ENCODE peak calls at places on chromosome 5, in seven cellular contexts. K is stimulated activated CD4-positive, alpha-beta T cell treated with anti-CD3 and anti-CD28 coated beads, Interleukin-4, amount 100 ng/mL, for 48 hours; R is CD8-positive, alpha-beta memory T cell; S is tibial artery; L is effector memory CD8-positive, alpha-beta T cell; Q is endothelial cell of umbilical vein; H is AML-193. G is an unnamed sample.

GRCh38 chr5:91865920-91866319 is 482.8 kb upstream of the ARRDC3 start:
- DNase-seq in H (no peak), S (no peak), Q (no peak), L (no peak), R (no peak), K (no peak), G (no peak)

GRCh38 chr5:154421868-154422267 is 23.9 kb upstream of the SAP30L start:
- DNase-seq in Q (peak; percentile 33), R (no peak), H (no peak), S (no peak), L (no peak), K (no peak), G (no peak)

GRCh38 chr5:54278031-54278830 is 32.1 kb downstream of the ARL15 start:
- DNase-seq in L (no peak), S (no peak), H (no peak), R (no peak), Q (no peak), K (no peak), G (no peak)

GRCh38 chr5:177003649-177004048 is 2.9 kb downstream of the UIMC1 start:
- DNase-seq in L (no peak), Q (peak; percentile 49), K (no peak), S (no peak), R (no peak), H (no peak), G (no peak)

GRCh38 chr5:176784218-176785165 is 25.9 kb upstream of the UNC5A start:
- DNase-seq in K (no peak), S (no peak), H (no peak), R (no peak), Q (peak; percentile 74), L (no peak), G (no peak)

GRCh38 chr5:119274767-119275130 is 81.1 kb upstream of the TNFAIP8 start:
- DNase-seq in K (no peak), R (no peak), H (peak; percentile 29), S (no peak), L (no peak), Q (peak; percentile 79), G (no peak)

GRCh38 chr5:150651382-150651781 is 9.7 kb upstream of the MYOZ3 start:
- DNase-seq in R (no peak), Q (no peak), L (no peak), S (no peak), K (no peak), H (no peak), G (no peak)

GRCh38 chr5:172107606-172108005 is 80.4 kb downstream of the STK10 start:
- DNase-seq in H (no peak), Q (no peak), S (no peak), R (no peak), L (no peak), K (no peak), G (no peak)

GRCh38 chr5:144390133-144390532 is 219.5 kb downstream of the KCTD16 start:
- DNase-seq in H (no peak), K (no peak), R (no peak), Q (peak; percentile 3), L (no peak), S (no peak), G (no peak)

GRCh38 chr5:88660326-88660946 is 222.5 kb downstream of the MEF2C start:
- DNase-seq in H (no peak), L (no peak), S (no peak), Q (no peak), R (no peak), K (no peak), G (no peak)

GRCh38 chr5:175689147-175689991 is 31.5 kb downstream of the HRH2 start:
- DNase-seq in Q (no peak), L (no peak), R (no peak), S (peak; percentile 78), H (peak; percentile 91), K (no peak), G (no peak)

GRCh38 chr5:28468121-28468520 is 1429.7 kb upstream of the CDH9 start:
- DNase-seq in S (no peak), K (no peak), L (no peak), R (no peak), Q (no peak), H (no peak), G (no peak)

GRCh38 chr5:177433658-177434217 is 7.3 kb downstream of the GRK6 start:
- DNase-seq in K (no peak), R (no peak), Q (no peak), H (no peak), L (no peak), S (no peak), G (no peak)

GRCh38 chr5:60633336-60633735 is 66.6 kb downstream of the DEPDC1B start:
- DNase-seq in R (no peak), K (no peak), H (no peak), L (no peak), S (no peak), Q (peak; percentile 46), G (no peak)

GRCh38 chr5:181281077-181281983 is 20.4 kb upstream of the TRIM52 start:
- DNase-seq in Q (no peak), K (no peak), R (no peak), S (no peak), H (no peak), L (no peak), G (peak; percentile 67)

GRCh38 chr5:93421498-93421897 is 159.5 kb downstream of the NR2F1-AS1 start:
- DNase-seq in L (no peak), Q (no peak), H (no peak), R (no peak), K (no peak), S (no peak), G (peak; percentile 34)

GRCh38 chr5:96885518-96886338 is 9.4 kb downstream of the ERAP2 start:
- DNase-seq in H (no peak), S (no peak), Q (no peak), L (peak; percentile 21), R (peak; percentile 23), K (no peak), G (no peak)

GRCh38 chr5:57504357-57504756 is 21.7 kb upstream of the ACTBL2 start:
- DNase-seq in Q (peak; percentile 35), S (no peak), R (no peak), H (no peak), K (no peak), L (no peak), G (no peak)

GRCh38 chr5:88390007-88390385 is 121.4 kb upstream of the TMEM161B start:
- DNase-seq in H (no peak), S (no peak), L (no peak), K (no peak), R (no peak), Q (no peak), G (no peak)

G was measured in neural crest cell.